ENCODE peak calls at places on chromosomes 4 and X, in eight cellular contexts. M, C, F, J, Q, U, E and B are unnamed samples.

GRCh38 chr4:84809946-84810345 is 156.5 kb downstream of the WDFY3 start:
- DNase-seq in M (no peak), C (no peak), F (no peak), J (peak), Q (peak), U (no peak), E (no peak), B (no peak)

GRCh38 chr4:184762100-184762499 is 28.2 kb upstream of the CENPU start:
- DNase-seq in M (no peak), C (no peak), F (no peak), J (no peak), Q (no peak), U (no peak), E (no peak), B (no peak)

GRCh38 chr4:109915385-109916002 is 2.8 kb downstream of the EGF start:
- DNase-seq in M (no peak), C (no peak), F (no peak), J (no peak), Q (no peak), U (no peak), E (no peak), B (no peak)

GRCh38 chr4:82462415-82462831 is 32.0 kb downstream of the ENOPH1 start:
- DNase-seq in M (peak), C (peak), F (peak), J (peak), Q (peak), U (peak), E (peak), B (peak)

GRCh38 chrX:146477341-146477740 is 332.2 kb upstream of the CXorf51B start:
- DNase-seq in M (no peak), C (no peak), F (no peak), J (no peak), Q (no peak), U (no peak), E (no peak), B (no peak)

GRCh38 chr4:26431461-26432165 is 58.7 kb downstream of the CCKAR start:
- DNase-seq in M (no peak), C (no peak), F (no peak), J (no peak), Q (no peak), U (no peak), E (no peak), B (no peak)

GRCh38 chr4:41957634-41958033 is 22.4 kb downstream of the TMEM33 start:
- DNase-seq in M (peak), C (peak), F (no peak), J (no peak), Q (no peak), U (no peak), E (peak), B (no peak)

GRCh38 chr4:70533791-70534190 is 15.4 kb downstream of the AMTN start:
- DNase-seq in M (no peak), C (peak), F (no peak), J (no peak), Q (no peak), U (no peak), E (no peak), B (no peak)

GRCh38 chrX:106397788-106398538 is 213.8 kb upstream of the RADX start:
- DNase-seq in M (no peak), C (no peak), F (no peak), J (no peak), Q (peak), U (no peak), E (no peak), B (no peak)

GRCh38 chrX:138748480-138748879 is 37.0 kb upstream of the FGF13 start:
- DNase-seq in M (no peak), C (peak), F (no peak), J (no peak), Q (peak), U (no peak), E (no peak), B (peak)

GRCh38 chr4:141871086-141871485 is 234.7 kb downstream of the IL15 start:
- DNase-seq in M (no peak), C (peak), F (no peak), J (no peak), Q (no peak), U (no peak), E (no peak), B (no peak)

GRCh38 chr4:6324999-6325790 is 55.5 kb downstream of the WFS1 start:
- DNase-seq in M (no peak), C (peak), F (no peak), J (no peak), Q (no peak), U (peak), E (peak), B (peak)

GRCh38 chr4:107077192-107077591 is 41.1 kb upstream of the DKK2 start:
- DNase-seq in M (no peak), C (no peak), F (no peak), J (no peak), Q (no peak), U (no peak), E (no peak), B (no peak)

GRCh38 chr4:124177647-124178425 is 534.7 kb downstream of the ANKRD50 start:
- DNase-seq in M (no peak), C (peak), F (peak), J (no peak), Q (no peak), U (no peak), E (peak), B (no peak)

GRCh38 chr4:56181140-56181950 is 205.9 kb downstream of the AASDH start:
- DNase-seq in M (no peak), C (peak), F (peak), J (no peak), Q (no peak), U (no peak), E (peak), B (no peak)

GRCh38 chr4:81351653-81352455 is 119.9 kb downstream of the RASGEF1B start:
- DNase-seq in M (peak), C (peak), F (peak), J (peak), Q (peak), U (peak), E (peak), B (peak)

GRCh38 chr4:18582841-18583240 is 561.3 kb upstream of the LCORL start:
- DNase-seq in M (no peak), C (no peak), F (no peak), J (no peak), Q (no peak), U (no peak), E (no peak), B (no peak)

GRCh38 chr4:89586318-89586717 is 250.6 kb downstream of the SNCA start:
- DNase-seq in M (no peak), C (no peak), F (no peak), J (no peak), Q (peak), U (no peak), E (no peak), B (no peak)

GRCh38 chr4:5980436-5981155 is 37.6 kb downstream of the C4orf50 start:
- DNase-seq in M (no peak), C (peak), F (no peak), J (no peak), Q (no peak), U (no peak), E (no peak), B (no peak)

GRCh38 chr4:107183155-107183774 is 147.2 kb upstream of the DKK2 start:
- DNase-seq in M (peak), C (peak), F (peak), J (no peak), Q (peak), U (peak), E (peak), B (peak)

GRCh38 chrX:150643271-150643670 is 49.9 kb upstream of the MTMR1 start:
- DNase-seq in M (no peak), C (peak), F (no peak), J (no peak), Q (no peak), U (no peak), E (no peak), B (no peak)

GRCh38 chr4:53928825-53929224 is 135.6 kb downstream of the CHIC2 start:
- DNase-seq in M (no peak), C (peak), F (no peak), J (no peak), Q (no peak), U (no peak), E (no peak), B (no peak)

GRCh38 chr4:141121768-141122415 is 11.4 kb downstream of the RNF150 start:
- DNase-seq in M (no peak), C (no peak), F (no peak), J (no peak), Q (no peak), U (no peak), E (no peak), B (no peak)

GRCh38 chrX:75076429-75076828 is 79.7 kb downstream of the ABCB7 start:
- DNase-seq in M (no peak), C (no peak), F (no peak), J (no peak), Q (no peak), U (no peak), E (no peak), B (no peak)

GRCh38 chr4:87391783-87392054 is 731 bp upstream of the HSD17B11 start:
- DNase-seq in M (no peak), C (no peak), F (no peak), J (no peak), Q (no peak), U (no peak), E (no peak), B (no peak)

GRCh38 chrX:37697169-37697760 is 11.7 kb downstream of the XK start:
- DNase-seq in M (no peak), C (no peak), F (no peak), J (no peak), Q (no peak), U (no peak), E (no peak), B (no peak)

GRCh38 chrX:23699636-23700194 is 32.4 kb downstream of the PRDX4 start:
- DNase-seq in M (no peak), C (no peak), F (no peak), J (no peak), Q (peak), U (peak), E (no peak), B (no peak)

GRCh38 chr4:185128272-185129119 is 14.6 kb upstream of the SLC25A4 start:
- DNase-seq in M (no peak), C (no peak), F (no peak), J (no peak), Q (no peak), U (peak), E (no peak), B (no peak)

GRCh38 chrX:17564689-17565409 is 172.4 kb upstream of the SCML1 start:
- DNase-seq in M (no peak), C (peak), F (no peak), J (no peak), Q (no peak), U (no peak), E (peak), B (peak)

GRCh38 chrX:17544831-17545230 is 169.8 kb downstream of the NHS start:
- DNase-seq in M (no peak), C (no peak), F (no peak), J (no peak), Q (no peak), U (no peak), E (no peak), B (no peak)

GRCh38 chr4:95013236-95013635 is 255.5 kb downstream of the BMPR1B start:
- DNase-seq in M (no peak), C (no peak), F (no peak), J (no peak), Q (no peak), U (no peak), E (no peak), B (no peak)

GRCh38 chr4:133969202-133969873 is 232.3 kb downstream of the PABPC4L start:
- DNase-seq in M (peak), C (peak), F (peak), J (no peak), Q (peak), U (peak), E (peak), B (no peak)

GRCh38 chr4:143251781-143252180 is 67.1 kb downstream of the USP38 start:
- DNase-seq in M (no peak), C (peak), F (peak), J (no peak), Q (no peak), U (no peak), E (no peak), B (peak)

GRCh38 chr4:86661418-86661817 is 67.3 kb downstream of the PTPN13 start:
- DNase-seq in M (no peak), C (no peak), F (no peak), J (no peak), Q (no peak), U (no peak), E (no peak), B (no peak)

GRCh38 chr4:25075129-25075528 is 44.4 kb upstream of the LGI2 start:
- DNase-seq in M (no peak), C (no peak), F (no peak), J (no peak), Q (no peak), U (no peak), E (no peak), B (no peak)

GRCh38 chr4:169244210-169244609 is 26.5 kb downstream of the SH3RF1 start:
- DNase-seq in M (no peak), C (no peak), F (no peak), J (no peak), Q (no peak), U (no peak), E (no peak), B (no peak)

GRCh38 chrX:40104649-40105015 is 6.9 kb upstream of the BCOR start:
- DNase-seq in M (no peak), C (peak), F (no peak), J (no peak), Q (no peak), U (peak), E (no peak), B (peak)